ENCODE peak calls at places on chromosome 7, in four cellular contexts. A, T, B and N are unnamed samples.

GRCh38 chr7:85773116-85773783 is 586.4 kb upstream of the SEMA3D start:
- DNase-seq in T (no peak), B (peak), A (no peak), N (no peak)

GRCh38 chr7:143988986-143989745 is 11.0 kb upstream of the OR6B1 start:
- DNase-seq in T (no peak), B (peak), A (no peak), N (no peak)

GRCh38 chr7:142685877-142686508 is 63.3 kb upstream of the PRSS1 start:
- DNase-seq in T (no peak), B (no peak), A (no peak), N (no peak)

GRCh38 chr7:2757361-2757903 is 69.4 kb downstream of the AMZ1 start:
- DNase-seq in A (peak), B (peak), T (no peak), N (no peak)

GRCh38 chr7:80134536-80135305 is at the start of gene GNAI1:
- DNase-seq in B (peak), A (no peak), T (peak), N (no peak)

GRCh38 chr7:121313793-121314676 is 14.8 kb upstream of the WNT16 start:
- DNase-seq in B (peak), A (no peak), T (no peak), N (no peak)

GRCh38 chr7:20595971-20596370 is 19.5 kb upstream of the ABCB5 start:
- DNase-seq in T (no peak), A (no peak), B (no peak), N (no peak)

GRCh38 chr7:107427462-107427861 is 42.4 kb upstream of the GPR22 start:
- DNase-seq in A (no peak), B (no peak), T (no peak), N (no peak)

GRCh38 chr7:46145412-46145811 is 224.3 kb upstream of the IGFBP3 start:
- DNase-seq in A (no peak), B (peak), T (no peak), N (no peak)

GRCh38 chr7:28083159-28083997 is 97.2 kb downstream of the JAZF1 start:
- DNase-seq in A (peak), T (no peak), B (peak), N (peak)

GRCh38 chr7:80498481-80499349 is 13.1 kb downstream of the GNAT3 start:
- DNase-seq in A (no peak), B (no peak), T (no peak), N (no peak)

GRCh38 chr7:73822319-73823173 is 8.2 kb upstream of the CLDN4 start:
- DNase-seq in A (no peak), B (peak), T (no peak), N (no peak)

GRCh38 chr7:97418312-97418711 is 300.8 kb downstream of the SDHAF3 start:
- DNase-seq in T (peak), A (no peak), B (no peak), N (no peak)

GRCh38 chr7:104272767-104273384 is 55.5 kb upstream of the LHFPL3 start:
- DNase-seq in T (peak), B (peak), A (no peak), N (peak)

GRCh38 chr7:79723833-79724608 is 270.6 kb upstream of the MAGI2 start:
- DNase-seq in T (no peak), A (no peak), B (no peak), N (no peak)

GRCh38 chr7:22934473-22935065 is 79.4 kb downstream of the HYCC1 start:
- DNase-seq in A (no peak), T (no peak), B (peak), N (no peak)

GRCh38 chr7:151844080-151844827 is 32.7 kb downstream of the PRKAG2 start:
- DNase-seq in T (no peak), A (no peak), B (peak), N (peak)

GRCh38 chr7:25242678-25243077 is 14.4 kb upstream of the NPVF start:
- DNase-seq in T (no peak), A (no peak), B (no peak), N (no peak)

GRCh38 chr7:114084381-114085312 is 165.8 kb upstream of the PPP1R3A start:
- DNase-seq in T (peak), A (peak), B (peak), N (no peak)

GRCh38 chr7:151012921-151013347 is 11.4 kb downstream of the ATG9B start:
- DNase-seq in A (no peak), T (no peak), B (peak), N (no peak)

GRCh38 chr7:1344981-1345701 is 112.5 kb downstream of the UNCX start:
- DNase-seq in T (no peak), A (no peak), B (no peak), N (no peak)

GRCh38 chr7:131326576-131326975 is 1.1 kb upstream of the MKLN1 start:
- DNase-seq in T (no peak), A (no peak), B (no peak), N (no peak)

GRCh38 chr7:106870528-106870927 is 5.4 kb downstream of the PIK3CG start:
- DNase-seq in T (no peak), A (no peak), B (no peak), N (no peak)

GRCh38 chr7:45593121-45593541 is 19.0 kb downstream of the ADCY1 start:
- DNase-seq in B (no peak), A (no peak), T (no peak), N (no peak)

GRCh38 chr7:114048386-114049235 is 129.8 kb upstream of the PPP1R3A start:
- DNase-seq in B (peak), A (no peak), T (peak), N (no peak)

GRCh38 chr7:117143580-117143979 is 179.3 kb downstream of the WNT2 start:
- DNase-seq in A (no peak), B (no peak), T (no peak), N (no peak)

GRCh38 chr7:40843338-40844026 is 708.7 kb downstream of the SUGCT start:
- DNase-seq in B (peak), T (no peak), A (no peak), N (no peak)

GRCh38 chr7:127322351-127322750 is 69.6 kb upstream of the GRM8 start:
- DNase-seq in A (no peak), T (no peak), B (no peak), N (no peak)

GRCh38 chr7:44727346-44728262 is 21.0 kb upstream of the ZMIZ2 start:
- DNase-seq in A (no peak), T (no peak), B (peak), N (no peak)

GRCh38 chr7:94391716-94392390 is 2.8 kb upstream of the COL1A2 start:
- DNase-seq in B (peak), A (no peak), T (no peak), N (no peak)

GRCh38 chr7:17022915-17023314 is 141.1 kb upstream of the AGR3 start:
- DNase-seq in A (no peak), T (no peak), B (no peak), N (no peak)

GRCh38 chr7:121107923-121108498 is 119.5 kb downstream of the CPED1 start:
- DNase-seq in A (no peak), B (peak), T (peak), N (peak)

GRCh38 chr7:108236681-108237415 is 106.7 kb upstream of the LAMB4 start:
- DNase-seq in T (no peak), B (no peak), A (no peak), N (no peak)

GRCh38 chr7:780056-780455 is 52.2 kb upstream of the SUN1 start:
- DNase-seq in B (no peak), A (no peak), T (no peak), N (no peak)

GRCh38 chr7:119720541-119720940 is 552.4 kb upstream of the KCND2 start:
- DNase-seq in B (no peak), A (no peak), T (no peak), N (no peak)

GRCh38 chr7:114981323-114981722 is 59.4 kb downstream of the MDFIC start:
- DNase-seq in B (no peak), T (peak), A (no peak), N (no peak)

GRCh38 chr7:30201161-30201666 is 66.4 kb downstream of the MTURN start:
- DNase-seq in B (no peak), T (no peak), A (no peak), N (no peak)